ENCODE peak calls at places on chromosomes 16 and 17, in four cellular contexts. One of them, this sample, is unnamed.
A peak's percentile ranks its signal among the peaks of the same experiment; 100 is the strongest.

GRCh38 chr16:69105501-69106361 is at the start of gene HAS3:
- DNase-seq in GM23248: peak; percentile 75
- DNase-seq in H1: peak; percentile 64
- DNase-seq in trophoblast cell: peak; percentile 71
- DNase-seq in this sample: peak; percentile 55

GRCh38 chr16:67800252-67801046 is 5.9 kb downstream of the RANBP10 start:
- DNase-seq in trophoblast cell: no peak
- DNase-seq in H1: no peak
- DNase-seq in GM23248: peak; percentile 57
- DNase-seq in this sample: no peak

GRCh38 chr16:2810651-2811050 is 6.4 kb upstream of the PRSS21 start:
- DNase-seq in GM23248: no peak
- DNase-seq in trophoblast cell: no peak
- DNase-seq in H1: no peak
- DNase-seq in this sample: no peak

GRCh38 chr17:65987988-65988387 is 203.9 kb downstream of the CEP112 start:
- DNase-seq in trophoblast cell: peak; percentile 63
- DNase-seq in H1: no peak
- DNase-seq in GM23248: peak; percentile 45
- DNase-seq in this sample: peak; percentile 49

GRCh38 chr17:59825533-59826316 is 67.0 kb downstream of the TUBD1 start:
- DNase-seq in trophoblast cell: peak; percentile 2
- DNase-seq in H1: no peak
- DNase-seq in GM23248: peak; percentile 87
- DNase-seq in this sample: no peak

GRCh38 chr17:19017804-19018599 is 13.4 kb upstream of the FAM83G start:
- DNase-seq in GM23248: no peak
- DNase-seq in trophoblast cell: no peak
- DNase-seq in H1: no peak
- DNase-seq in this sample: no peak

GRCh38 chr16:25027281-25027680 is 12.1 kb upstream of the ARHGAP17 start:
- DNase-seq in GM23248: no peak
- DNase-seq in H1: no peak
- DNase-seq in trophoblast cell: peak; percentile 93
- DNase-seq in this sample: no peak

GRCh38 chr16:55773859-55774549 is 58.9 kb downstream of the CES1 start:
- DNase-seq in H1: no peak
- DNase-seq in GM23248: peak; percentile 55
- DNase-seq in trophoblast cell: peak; percentile 35
- DNase-seq in this sample: no peak

GRCh38 chr17:82468692-82469091 is 10.2 kb downstream of the NARF start:
- DNase-seq in GM23248: no peak
- DNase-seq in trophoblast cell: no peak
- DNase-seq in H1: no peak
- DNase-seq in this sample: no peak

GRCh38 chr16:53220585-53220984 is 165.8 kb downstream of the CHD9 start:
- DNase-seq in GM23248: peak; percentile 74
- DNase-seq in H1: no peak
- DNase-seq in trophoblast cell: no peak
- DNase-seq in this sample: no peak

GRCh38 chr17:76529643-76530488 is 7.6 kb downstream of the CYGB start:
- DNase-seq in trophoblast cell: no peak
- DNase-seq in H1: no peak
- DNase-seq in GM23248: peak; percentile 81
- DNase-seq in this sample: no peak

GRCh38 chr16:57000271-57001025 is 11.1 kb downstream of the NLRC5 start:
- DNase-seq in GM23248: peak; percentile 97
- DNase-seq in H1: no peak
- DNase-seq in trophoblast cell: no peak
- DNase-seq in this sample: no peak

GRCh38 chr17:7922499-7923289 is 6.6 kb upstream of the RNF227 start:
- DNase-seq in H1: no peak
- DNase-seq in trophoblast cell: peak; percentile 75
- DNase-seq in GM23248: peak; percentile 86
- DNase-seq in this sample: peak; percentile 62

GRCh38 chr17:49996495-49997255 is 1.7 kb upstream of the DLX3 start:
- DNase-seq in GM23248: peak; percentile 73
- DNase-seq in H1: no peak
- DNase-seq in trophoblast cell: peak; percentile 86
- DNase-seq in this sample: peak; percentile 34

GRCh38 chr17:7250655-7251329 is 742 bp downstream of the CTDNEP1 start:
- DNase-seq in H1: no peak
- DNase-seq in trophoblast cell: no peak
- DNase-seq in GM23248: peak; percentile 37
- DNase-seq in this sample: no peak

GRCh38 chr16:46638947-46639925 is 18.1 kb upstream of the SHCBP1 start:
- DNase-seq in GM23248: peak; percentile 75
- DNase-seq in trophoblast cell: no peak
- DNase-seq in H1: no peak
- DNase-seq in this sample: no peak

GRCh38 chr17:10606110-10606509 is 51.0 kb downstream of the MYH3 start:
- DNase-seq in trophoblast cell: no peak
- DNase-seq in H1: no peak
- DNase-seq in GM23248: no peak
- DNase-seq in this sample: no peak

GRCh38 chr16:17260271-17260849 is 210.4 kb downstream of the XYLT1 start:
- DNase-seq in trophoblast cell: no peak
- DNase-seq in H1: no peak
- DNase-seq in GM23248: no peak
- DNase-seq in this sample: no peak

GRCh38 chr17:50578173-50578572 is 17.7 kb downstream of the CACNA1G start:
- DNase-seq in H1: no peak
- DNase-seq in trophoblast cell: no peak
- DNase-seq in GM23248: no peak
- DNase-seq in this sample: no peak

GRCh38 chr16:53960954-53961616 is 257.1 kb downstream of the FTO start:
- DNase-seq in H1: no peak
- DNase-seq in GM23248: no peak
- DNase-seq in trophoblast cell: no peak
- DNase-seq in this sample: no peak

GRCh38 chr16:87551487-87551886 is 50.8 kb upstream of the JPH3 start:
- DNase-seq in H1: no peak
- DNase-seq in trophoblast cell: no peak
- DNase-seq in GM23248: no peak
- DNase-seq in this sample: no peak

GRCh38 chr16:48451323-48451722 is 66.1 kb upstream of the SIAH1 start:
- DNase-seq in trophoblast cell: no peak
- DNase-seq in H1: no peak
- DNase-seq in GM23248: no peak
- DNase-seq in this sample: no peak

GRCh38 chr17:10754109-10754508 is 24.3 kb upstream of the TMEM220 start:
- DNase-seq in trophoblast cell: peak; percentile 72
- DNase-seq in H1: no peak
- DNase-seq in GM23248: peak; percentile 39
- DNase-seq in this sample: peak; percentile 14

GRCh38 chr17:17081304-17081940 is 39.2 kb downstream of the MPRIP start:
- DNase-seq in trophoblast cell: no peak
- DNase-seq in GM23248: no peak
- DNase-seq in H1: no peak
- DNase-seq in this sample: no peak
- H3K9ac ChIP-seq in trophoblast cell: no peak overlapping the region
- H3K9ac ChIP-seq in GM23248: no peak overlapping the region
- H3K9ac ChIP-seq in H1: no peak overlapping the region
- H3K9ac ChIP-seq in this sample: no peak overlapping the region

GRCh38 chr17:5049314-5049819 is 14.1 kb upstream of the SLC52A1 start:
- DNase-seq in H1: no peak
- DNase-seq in GM23248: no peak
- DNase-seq in trophoblast cell: no peak
- DNase-seq in this sample: peak; percentile 18
- H3K9ac ChIP-seq in H1: no peak overlapping the region
- H3K9ac ChIP-seq in GM23248: no peak overlapping the region
- H3K9ac ChIP-seq in trophoblast cell: no peak overlapping the region
- H3K9ac ChIP-seq in this sample: no peak overlapping the region

GRCh38 chr16:52149003-52149402 is 397.9 kb downstream of the TOX3 start:
- DNase-seq in GM23248: no peak
- DNase-seq in H1: no peak
- DNase-seq in trophoblast cell: no peak
- DNase-seq in this sample: no peak
- H3K9ac ChIP-seq in GM23248: no peak overlapping the region
- H3K9ac ChIP-seq in H1: no peak overlapping the region
- H3K9ac ChIP-seq in trophoblast cell: no peak overlapping the region
- H3K9ac ChIP-seq in this sample: no peak overlapping the region

GRCh38 chr17:29126268-29126923 is 53.8 kb downstream of the MYO18A start:
- DNase-seq in H1: no peak
- DNase-seq in trophoblast cell: no peak
- DNase-seq in GM23248: no peak
- DNase-seq in this sample: no peak

GRCh38 chr17:29123111-29123510 is 57.1 kb downstream of the MYO18A start:
- DNase-seq in H1: no peak
- DNase-seq in GM23248: no peak
- DNase-seq in trophoblast cell: no peak
- DNase-seq in this sample: no peak

GRCh38 chr17:29125651-29126050 is 54.5 kb downstream of the MYO18A start:
- DNase-seq in GM23248: no peak
- DNase-seq in trophoblast cell: no peak
- DNase-seq in H1: no peak
- DNase-seq in this sample: no peak

GRCh38 chr17:29124931-29125270 is 55.3 kb downstream of the MYO18A start:
- DNase-seq in H1: no peak
- DNase-seq in GM23248: no peak
- DNase-seq in trophoblast cell: no peak
- DNase-seq in this sample: no peak

DNA sequence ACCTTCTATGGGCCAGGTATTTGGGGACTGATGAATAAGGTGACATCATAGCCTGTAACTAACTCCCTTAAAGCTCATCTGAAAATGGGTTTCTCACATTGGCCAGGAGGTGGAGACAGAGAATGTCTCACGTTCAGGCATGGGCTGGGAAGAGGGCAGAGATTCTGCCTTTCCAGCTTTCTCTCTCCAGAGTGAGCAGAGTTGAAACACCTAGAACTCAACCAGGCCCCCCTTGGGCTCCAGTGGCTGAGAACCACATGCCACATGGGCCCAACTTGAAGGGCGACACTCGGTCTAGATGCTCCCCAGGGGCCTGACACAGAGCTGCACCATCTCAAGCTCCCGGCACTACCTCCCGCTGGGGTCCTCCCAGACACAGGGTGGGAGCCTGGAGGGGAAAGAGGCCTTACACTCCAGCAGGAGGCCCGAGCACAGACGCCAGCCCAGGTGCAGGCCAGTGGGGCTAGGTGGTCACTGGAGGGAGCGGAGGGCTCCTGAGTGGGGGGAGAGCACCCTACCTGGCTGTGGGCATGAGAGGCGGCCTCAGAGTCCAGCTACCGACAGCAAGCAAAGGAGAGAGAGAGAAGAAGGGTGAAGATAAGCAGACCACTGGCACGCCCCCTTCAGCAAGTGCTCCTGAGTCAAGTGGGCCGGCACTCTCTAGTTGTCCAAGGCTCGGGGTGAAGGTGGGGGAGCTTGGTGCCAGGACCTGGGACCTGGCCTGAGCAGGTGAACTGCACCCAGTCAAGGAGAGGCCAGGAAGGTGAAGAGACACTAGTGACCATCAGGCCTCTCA is 55.9 kb downstream of the MYO18A start:
- DNase-seq in trophoblast cell: peak; percentile 77
- DNase-seq in H1: no peak
- DNase-seq in GM23248: peak; percentile 89
- DNase-seq in this sample: peak; percentile 62
- H3K9ac ChIP-seq in trophoblast cell: no peak overlapping the region
- H3K9ac ChIP-seq in H1: no peak overlapping the region
- H3K9ac ChIP-seq in GM23248: no peak overlapping the region
- H3K9ac ChIP-seq in this sample: no peak overlapping the region

GRCh38 chr16:13919330-13919682 is 648 bp upstream of the ERCC4 start:
- DNase-seq in GM23248: peak; percentile 70
- DNase-seq in trophoblast cell: peak; percentile 63
- DNase-seq in H1: no peak
- DNase-seq in this sample: peak; percentile 66
- H3K9ac ChIP-seq in GM23248: peak overlapping the region; percentile 21
- H3K9ac ChIP-seq in trophoblast cell: peak overlapping the region; percentile 45
- H3K9ac ChIP-seq in H1: peak overlapping the region; percentile 39
- H3K9ac ChIP-seq in this sample: peak overlapping the region; percentile 93

DNA sequence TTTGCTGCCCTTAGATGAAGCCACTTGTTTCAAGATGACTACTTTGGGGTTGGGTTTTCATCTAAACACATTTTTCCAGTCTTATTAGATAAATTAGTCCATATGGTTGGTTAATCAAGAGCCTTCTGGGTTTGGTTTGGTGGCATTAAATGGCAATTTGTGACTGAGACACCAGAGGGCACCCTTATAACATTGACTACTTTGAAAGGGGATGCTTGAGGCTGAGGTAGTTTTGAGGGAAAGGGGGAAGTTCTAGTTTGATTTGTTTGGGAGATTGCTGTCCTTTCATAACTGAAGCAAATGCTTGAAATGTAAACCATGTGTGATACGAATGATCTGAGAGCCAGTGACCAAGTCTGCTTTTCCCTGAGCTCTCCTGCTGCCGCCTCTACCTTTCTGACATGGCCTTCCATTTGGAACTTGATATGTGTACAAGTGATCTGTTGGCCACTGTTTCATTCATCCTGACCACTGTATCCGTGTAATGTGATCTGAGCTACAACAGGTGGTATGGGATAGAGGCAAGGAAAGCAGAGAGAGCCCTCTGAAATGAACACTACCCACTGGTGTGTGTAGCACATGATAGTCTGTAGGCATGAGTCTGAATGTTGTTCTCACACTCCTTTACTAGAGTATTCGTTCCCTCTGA is 5.8 kb upstream of the RARA start:
- DNase-seq in H1: no peak
- DNase-seq in GM23248: peak; percentile 81
- DNase-seq in trophoblast cell: peak; percentile 86
- DNase-seq in this sample: peak; percentile 44
- H3K9ac ChIP-seq in H1: no peak overlapping the region
- H3K9ac ChIP-seq in GM23248: peak overlapping the region; percentile 77
- H3K9ac ChIP-seq in trophoblast cell: no peak overlapping the region
- H3K9ac ChIP-seq in this sample: no peak overlapping the region

DNA sequence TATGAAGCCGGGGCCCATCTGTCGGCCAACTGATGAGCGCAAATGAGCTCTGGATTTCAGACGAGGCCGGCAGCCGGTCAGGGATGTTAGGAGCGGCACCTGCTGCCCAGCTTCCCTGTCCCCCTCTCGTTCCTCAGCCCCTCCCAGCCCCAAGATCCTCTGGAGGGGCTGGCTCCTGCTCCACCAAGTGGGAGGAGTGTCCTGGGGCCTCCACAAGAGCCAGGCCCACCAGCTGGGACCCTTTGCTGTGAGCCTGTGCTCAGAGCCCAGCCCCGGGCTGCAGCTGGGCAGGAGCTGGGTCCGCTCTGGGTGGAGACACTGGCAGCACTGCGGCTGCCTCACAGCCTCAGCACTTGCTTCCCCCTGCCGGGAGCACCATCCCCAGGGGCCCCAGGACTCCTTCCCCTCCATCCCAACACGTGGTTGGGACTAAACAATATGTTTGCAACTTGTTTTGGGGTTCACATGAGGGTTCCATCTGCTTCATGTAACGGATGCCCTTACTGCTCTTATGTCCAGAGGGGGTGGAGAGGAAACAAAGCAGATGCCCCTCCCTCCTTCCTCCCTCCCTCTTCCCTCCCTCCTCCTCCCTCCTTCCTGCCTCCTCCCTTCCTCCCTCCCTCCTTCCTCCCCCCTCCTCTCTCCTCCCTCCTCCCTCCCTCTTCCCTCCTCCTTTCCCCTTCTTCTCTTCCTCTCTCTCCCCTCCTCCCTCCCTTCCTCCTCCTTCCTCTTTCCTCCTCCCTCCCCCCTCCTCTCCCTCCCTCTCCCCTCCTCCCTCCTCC is 16.2 kb upstream of the CBFA2T3 start:
- DNase-seq in trophoblast cell: no peak
- DNase-seq in GM23248: no peak
- DNase-seq in H1: no peak
- DNase-seq in this sample: no peak
- H3K9ac ChIP-seq in trophoblast cell: no peak overlapping the region
- H3K9ac ChIP-seq in GM23248: no peak overlapping the region
- H3K9ac ChIP-seq in H1: no peak overlapping the region
- H3K9ac ChIP-seq in this sample: no peak overlapping the region